ENCODE peak calls at places on chromosomes 12 and 14, in five cellular contexts. I is prostate gland; L is CD8-positive, alpha-beta T cell; P is fibroblast of pulmonary artery; V is PC-9. B is an unnamed sample.

GRCh38 chr12:28938581-28939301 is 210.3 kb upstream of the FAR2 start:
- DNase-seq in P (no peak), L (no peak), I (no peak), V (no peak), B (peak; percentile 4)

GRCh38 chr12:120247621-120248030 is 17.9 kb downstream of the PXN start:
- DNase-seq in L (no peak), P (peak; percentile 51), V (no peak), I (no peak), B (no peak)

GRCh38 chr12:31122481-31122880 is 48.8 kb downstream of the DDX11 start:
- DNase-seq in P (no peak), V (no peak), I (no peak), L (no peak), B (no peak)

GRCh38 chr12:54038260-54038759 is 5.5 kb downstream of the HOXC5 start:
- DNase-seq in V (no peak), I (no peak), L (no peak), P (no peak), B (no peak)

GRCh38 chr12:40515041-40515825 is 177.0 kb upstream of the CNTN1 start:
- DNase-seq in I (no peak), V (no peak), L (no peak), P (peak; percentile 1), B (no peak)

GRCh38 chr14:20878695-20879094 is 12.5 kb upstream of the RNASE3 start:
- DNase-seq in L (no peak), I (no peak), P (no peak), V (no peak), B (no peak)

GRCh38 chr12:39116877-39117276 is 211.5 kb upstream of the CPNE8 start:
- DNase-seq in I (no peak), L (no peak), V (no peak), P (no peak), B (no peak)

GRCh38 chr14:89507926-89508460 is 91.0 kb upstream of the FOXN3 start:
- DNase-seq in P (peak; percentile 21), I (no peak), L (no peak), V (no peak), B (no peak)

GRCh38 chr12:57459750-57460400 is at the start of gene GLI1:
- DNase-seq in L (no peak), I (no peak), V (no peak), P (peak; percentile 33), B (no peak)

GRCh38 chr12:23949212-23950010 is at the start of gene SOX5:
- DNase-seq in P (peak; percentile 58), L (no peak), I (no peak), V (no peak), B (no peak)

GRCh38 chr12:26724309-26724702 is 108.7 kb downstream of the ITPR2 start:
- DNase-seq in L (no peak), I (no peak), P (no peak), V (no peak), B (no peak)
- H3K4me3 ChIP-seq in L (no peak overlapping the region), I (no peak overlapping the region), P (peak overlapping the region; percentile 15), V (no peak overlapping the region), B (no peak overlapping the region)

GRCh38 chr12:64864319-64864718 is 39.9 kb downstream of the TBC1D30 start:
- DNase-seq in L (no peak), V (no peak), P (no peak), I (no peak), B (peak; percentile 43)
- H3K4me3 ChIP-seq in L (no peak overlapping the region), V (no peak overlapping the region), P (no peak overlapping the region), I (no peak overlapping the region), B (no peak overlapping the region)

GRCh38 chr12:109154485-109155438 is 38.4 kb downstream of the ACACB start:
- DNase-seq in P (peak; percentile 52), V (peak; percentile 85), I (peak; percentile 76), L (peak; percentile 78), B (peak; percentile 90)
- H3K4me3 ChIP-seq in P (peak overlapping the region; percentile 60), V (peak overlapping the region; percentile 61), I (peak overlapping the region; percentile 62), L (peak overlapping the region; percentile 60), B (peak overlapping the region; percentile 70)

GRCh38 chr12:50925920-50926319 is 26.4 kb upstream of the HIGD1C start:
- DNase-seq in V (no peak), P (no peak), L (no peak), I (no peak), B (no peak)
- H3K4me3 ChIP-seq in V (no peak overlapping the region), P (peak overlapping the region; percentile 88), L (no peak overlapping the region), I (peak overlapping the region; percentile 66), B (peak overlapping the region; percentile 62)